ENCODE peak calls at places on chromosomes 2 and 18, in nine cellular contexts. One of them, this sample, is unnamed.

GRCh38 chr2:67877281-67877680 is 185.5 kb downstream of the C1D start:
- DNase-seq in sigmoid colon: no peak
- DNase-seq in transverse colon: no peak
- DNase-seq in HepG2: no peak
- DNase-seq in A549: no peak
- DNase-seq in suprapubic skin: no peak
- DNase-seq in stomach: no peak
- DNase-seq in ovary: no peak
- DNase-seq in K562: no peak
- DNase-seq in this sample: no peak

GRCh38 chr2:190682168-190682567 is 33.3 kb downstream of the NAB1 start:
- DNase-seq in A549: no peak
- DNase-seq in sigmoid colon: no peak
- DNase-seq in transverse colon: no peak
- DNase-seq in HepG2: no peak
- DNase-seq in stomach: no peak
- DNase-seq in ovary: no peak
- DNase-seq in K562: no peak
- DNase-seq in suprapubic skin: no peak
- DNase-seq in this sample: no peak

GRCh38 chr2:86360781-86361180 is 23.4 kb upstream of the REEP1 start:
- DNase-seq in suprapubic skin: no peak
- DNase-seq in transverse colon: no peak
- DNase-seq in ovary: no peak
- DNase-seq in A549: no peak
- DNase-seq in stomach: no peak
- DNase-seq in HepG2: no peak
- DNase-seq in sigmoid colon: no peak
- DNase-seq in K562: no peak
- DNase-seq in this sample: no peak

GRCh38 chr2:201257941-201258665 is 2.2 kb upstream of the CASP8 start:
- DNase-seq in transverse colon: peak; percentile 92
- DNase-seq in stomach: peak; percentile 74
- DNase-seq in sigmoid colon: peak; percentile 79
- DNase-seq in A549: peak; percentile 55
- DNase-seq in suprapubic skin: peak; percentile 86
- DNase-seq in ovary: peak; percentile 64
- DNase-seq in K562: peak; percentile 60
- DNase-seq in HepG2: peak; percentile 55
- DNase-seq in this sample: peak; percentile 60

GRCh38 chr2:164593959-164594358 is 27.3 kb downstream of the GRB14 start:
- DNase-seq in suprapubic skin: no peak
- DNase-seq in K562: no peak
- DNase-seq in HepG2: no peak
- DNase-seq in transverse colon: no peak
- DNase-seq in A549: no peak
- DNase-seq in sigmoid colon: no peak
- DNase-seq in stomach: no peak
- DNase-seq in ovary: no peak
- DNase-seq in this sample: no peak

GRCh38 chr2:108403494-108403893 is 25.7 kb downstream of the SULT1C4 start:
- DNase-seq in transverse colon: peak; percentile 13
- DNase-seq in suprapubic skin: no peak
- DNase-seq in sigmoid colon: no peak
- DNase-seq in stomach: no peak
- DNase-seq in HepG2: no peak
- DNase-seq in K562: no peak
- DNase-seq in ovary: no peak
- DNase-seq in A549: no peak
- DNase-seq in this sample: peak; percentile 13

GRCh38 chr2:68727698-68728375 is 6.8 kb upstream of the ARHGAP25 start:
- DNase-seq in K562: no peak
- DNase-seq in A549: no peak
- DNase-seq in ovary: no peak
- DNase-seq in suprapubic skin: no peak
- DNase-seq in sigmoid colon: no peak
- DNase-seq in HepG2: no peak
- DNase-seq in stomach: no peak
- DNase-seq in transverse colon: no peak
- DNase-seq in this sample: no peak

GRCh38 chr2:1750935-1751767 is 6.8 kb upstream of the PXDN start:
- DNase-seq in transverse colon: peak; percentile 65
- DNase-seq in K562: peak; percentile 42
- DNase-seq in A549: peak; percentile 72
- DNase-seq in ovary: peak; percentile 82
- DNase-seq in stomach: peak; percentile 50
- DNase-seq in suprapubic skin: no peak
- DNase-seq in sigmoid colon: peak; percentile 90
- DNase-seq in HepG2: peak; percentile 28
- DNase-seq in this sample: peak; percentile 67

GRCh38 chr2:36655456-36655855 is 41.1 kb upstream of the VIT start:
- DNase-seq in K562: no peak
- DNase-seq in A549: no peak
- DNase-seq in stomach: no peak
- DNase-seq in suprapubic skin: no peak
- DNase-seq in HepG2: no peak
- DNase-seq in sigmoid colon: no peak
- DNase-seq in transverse colon: no peak
- DNase-seq in ovary: no peak
- DNase-seq in this sample: no peak

GRCh38 chr2:160892204-160892603 is 268.0 kb upstream of the TANK start:
- DNase-seq in K562: no peak
- DNase-seq in HepG2: no peak
- DNase-seq in transverse colon: no peak
- DNase-seq in stomach: no peak
- DNase-seq in ovary: no peak
- DNase-seq in suprapubic skin: no peak
- DNase-seq in A549: no peak
- DNase-seq in sigmoid colon: no peak
- DNase-seq in this sample: no peak

GRCh38 chr2:226329180-226329579 is 470.4 kb downstream of the IRS1 start:
- DNase-seq in HepG2: no peak
- DNase-seq in stomach: no peak
- DNase-seq in transverse colon: no peak
- DNase-seq in K562: no peak
- DNase-seq in sigmoid colon: no peak
- DNase-seq in ovary: no peak
- DNase-seq in suprapubic skin: no peak
- DNase-seq in A549: no peak
- DNase-seq in this sample: no peak

GRCh38 chr2:62826141-62826540 is 120.6 kb downstream of the EHBP1 start:
- DNase-seq in transverse colon: no peak
- DNase-seq in A549: no peak
- DNase-seq in K562: no peak
- DNase-seq in suprapubic skin: no peak
- DNase-seq in HepG2: no peak
- DNase-seq in sigmoid colon: no peak
- DNase-seq in stomach: no peak
- DNase-seq in ovary: no peak
- DNase-seq in this sample: no peak

DNA sequence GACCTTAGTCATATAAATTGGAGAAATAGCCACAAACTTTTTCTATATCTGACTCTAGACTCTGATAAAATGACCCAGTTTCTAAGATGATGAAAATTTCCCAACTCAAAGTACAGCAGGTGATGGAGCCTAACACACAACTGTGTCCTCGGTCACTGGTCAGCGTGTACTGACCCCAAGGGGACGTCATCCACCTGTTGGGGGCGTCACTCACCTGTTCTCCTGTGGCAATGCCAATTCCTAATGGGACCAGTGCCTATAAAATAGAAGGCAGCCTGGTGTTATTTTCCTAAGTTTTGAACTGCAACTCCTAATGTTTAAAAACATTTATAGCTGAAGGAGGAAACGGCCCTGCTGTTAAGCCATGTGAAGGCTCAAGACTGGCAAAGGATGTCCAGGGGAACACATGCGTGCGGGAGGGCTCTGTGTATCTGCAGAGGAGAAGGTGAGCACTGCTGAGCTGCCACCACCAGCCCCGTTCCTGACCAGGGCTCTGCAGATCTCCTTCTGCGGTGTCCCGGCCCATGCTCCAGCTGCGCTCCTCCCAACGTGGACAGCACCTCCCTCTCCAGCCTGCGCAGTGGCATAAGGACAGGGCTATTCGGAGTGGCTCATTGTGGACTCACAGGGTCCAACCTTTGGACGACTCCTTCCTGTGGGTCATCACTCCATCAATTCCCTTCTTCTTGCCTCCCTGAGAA is 21.2 kb downstream of the TYMS start:
- DNase-seq in HepG2: no peak
- DNase-seq in transverse colon: no peak
- DNase-seq in sigmoid colon: no peak
- DNase-seq in K562: no peak
- DNase-seq in stomach: no peak
- DNase-seq in ovary: no peak
- DNase-seq in suprapubic skin: no peak
- DNase-seq in A549: no peak
- DNase-seq in this sample: no peak
- TF ChIP-seq POLR2A in HepG2: peak; percentile 26
- TF ChIP-seq POLR2A in transverse colon: no peak
- TF ChIP-seq POLR2A in sigmoid colon: no peak
- TF ChIP-seq POLR2A in K562: no peak
- TF ChIP-seq POLR2A in stomach: no peak
- TF ChIP-seq POLR2A in ovary: no peak
- TF ChIP-seq POLR2A in suprapubic skin: no peak
- TF ChIP-seq POLR2A in A549: no peak
- TF ChIP-seq POLR2A in this sample: no peak

DNA sequence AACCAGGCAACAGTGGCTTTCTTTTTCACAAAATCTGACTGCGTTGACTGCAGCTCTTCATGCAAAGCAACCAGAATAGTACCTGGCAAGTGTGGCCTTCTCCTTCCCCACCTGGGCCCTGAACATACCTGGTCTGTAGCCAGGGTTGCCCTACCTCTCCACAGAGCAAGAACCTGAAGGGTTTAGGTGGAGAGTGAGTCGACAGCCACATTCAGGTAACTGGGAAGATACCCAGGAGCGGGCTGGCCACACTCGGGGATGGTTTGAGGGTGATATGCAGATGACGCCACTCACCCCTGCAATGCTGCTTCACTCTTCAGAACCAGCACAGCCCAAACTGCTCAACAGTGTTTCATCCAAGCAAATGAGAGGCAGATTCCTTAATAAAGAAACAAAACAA is 117.3 kb downstream of the TTC32 start:
- DNase-seq in A549: no peak
- DNase-seq in ovary: no peak
- DNase-seq in sigmoid colon: no peak
- DNase-seq in HepG2: no peak
- DNase-seq in stomach: no peak
- DNase-seq in transverse colon: no peak
- DNase-seq in suprapubic skin: no peak
- DNase-seq in K562: no peak
- DNase-seq in this sample: no peak
- TF ChIP-seq EP300 in A549: no peak
- TF ChIP-seq EP300 in ovary: no peak
- TF ChIP-seq EP300 in sigmoid colon: no peak
- TF ChIP-seq EP300 in HepG2: no peak
- TF ChIP-seq EP300 in stomach: no peak
- TF ChIP-seq EP300 in transverse colon: no peak
- TF ChIP-seq EP300 in suprapubic skin: no peak
- TF ChIP-seq EP300 in K562: no peak
- TF ChIP-seq EP300 in this sample: no peak

DNA sequence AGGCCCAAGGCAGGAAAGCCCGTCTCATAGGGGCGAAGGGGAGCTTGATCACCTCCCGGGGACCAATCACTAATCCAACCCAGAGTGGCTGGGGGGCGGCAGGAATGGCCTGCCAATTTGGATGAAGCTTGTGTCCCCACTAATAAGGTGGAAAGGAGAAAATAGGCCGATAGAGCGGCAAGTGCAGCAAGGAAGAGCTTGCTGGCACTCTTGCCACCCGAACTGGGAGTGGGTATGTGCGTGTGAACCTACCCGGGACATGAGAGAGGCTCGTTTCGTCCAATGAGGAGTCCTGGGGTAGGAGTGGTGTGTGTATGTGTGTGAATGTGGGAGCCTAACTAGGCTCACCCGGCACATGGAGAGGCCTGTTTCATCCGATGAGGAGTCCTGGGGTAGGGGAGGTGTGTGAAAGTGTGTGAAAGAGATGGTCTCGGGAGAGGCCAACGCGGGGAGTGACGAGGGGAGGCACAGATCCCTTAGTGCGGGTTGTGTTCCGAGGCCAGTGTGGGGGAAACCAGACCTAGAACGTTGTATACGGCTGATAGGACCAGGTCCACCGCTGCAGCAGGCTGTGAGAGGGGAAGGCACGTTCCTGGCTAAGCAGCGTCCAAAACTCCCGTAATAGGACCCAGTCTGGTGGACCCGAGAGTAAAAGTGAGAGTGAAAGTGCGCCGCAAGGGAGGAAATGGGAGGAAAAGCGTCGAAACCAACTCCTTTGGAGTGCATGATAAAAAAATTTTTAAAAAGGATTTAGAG is 47.1 kb upstream of the SELENOI start:
- DNase-seq in stomach: peak; percentile 69
- DNase-seq in suprapubic skin: no peak
- DNase-seq in HepG2: peak; percentile 27
- DNase-seq in ovary: peak; percentile 60
- DNase-seq in K562: no peak
- DNase-seq in transverse colon: peak; percentile 23
- DNase-seq in sigmoid colon: peak; percentile 84
- DNase-seq in A549: no peak
- DNase-seq in this sample: peak; percentile 45
- TF ChIP-seq POLR2A in stomach: no peak
- TF ChIP-seq POLR2A in suprapubic skin: no peak
- TF ChIP-seq POLR2A in HepG2: no peak
- TF ChIP-seq POLR2A in ovary: peak; percentile 28
- TF ChIP-seq POLR2A in K562: no peak
- TF ChIP-seq POLR2A in transverse colon: no peak
- TF ChIP-seq POLR2A in sigmoid colon: no peak
- TF ChIP-seq POLR2A in A549: no peak
- TF ChIP-seq POLR2A in this sample: no peak

DNA sequence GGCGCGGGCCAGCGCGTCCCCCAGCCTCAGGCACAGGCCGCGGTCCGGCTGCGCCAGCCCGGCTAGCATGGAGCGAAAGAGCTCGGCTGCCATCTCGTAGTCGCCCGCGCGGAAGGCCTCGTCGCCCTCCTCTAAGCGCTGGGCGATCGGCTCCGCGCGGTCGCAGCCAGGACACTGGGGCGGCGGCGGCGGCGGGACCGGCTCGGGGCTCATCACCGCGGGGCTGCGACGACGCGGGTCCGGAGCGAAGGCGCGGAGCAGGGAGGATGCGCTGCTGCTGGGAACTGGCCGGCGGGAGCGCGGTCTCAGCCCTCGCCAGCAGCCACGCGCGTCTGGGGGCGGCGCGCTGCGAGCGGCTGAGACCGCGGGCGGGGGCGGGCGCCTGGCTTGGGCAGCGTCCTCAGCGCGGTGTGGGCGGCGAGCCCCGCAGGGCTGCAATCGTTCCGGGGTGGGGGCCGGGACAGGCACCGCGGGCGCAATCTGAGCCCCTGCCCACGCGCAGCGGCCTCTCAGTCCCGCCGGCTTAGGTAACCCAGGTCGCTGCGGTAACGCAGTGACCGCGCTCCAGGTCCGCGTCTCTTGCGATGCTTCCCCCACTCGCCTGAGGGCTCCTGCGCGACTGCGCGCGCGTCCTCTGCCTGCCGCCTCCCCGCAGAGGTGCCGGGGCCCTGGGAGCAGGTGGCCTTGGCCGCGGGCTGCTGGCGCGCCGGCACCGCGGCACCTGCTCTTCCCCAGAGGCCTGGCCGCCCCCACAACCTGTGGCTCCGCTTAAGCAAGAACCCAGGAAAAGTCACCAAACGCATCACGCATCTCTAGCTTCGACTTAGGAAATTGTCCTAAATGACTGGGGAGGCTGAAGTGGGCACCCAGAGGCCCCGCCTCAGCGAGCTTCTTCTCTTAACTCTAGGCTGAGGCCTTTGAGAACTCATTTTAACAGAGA is at the start of gene LONRF2:
- DNase-seq in ovary: peak; percentile 80
- DNase-seq in stomach: peak; percentile 52
- DNase-seq in transverse colon: no peak
- DNase-seq in sigmoid colon: no peak
- DNase-seq in A549: peak; percentile 44
- DNase-seq in HepG2: no peak
- DNase-seq in K562: peak; percentile 69
- DNase-seq in suprapubic skin: no peak
- DNase-seq in this sample: no peak
- TF ChIP-seq EP300 in ovary: no peak
- TF ChIP-seq EP300 in stomach: no peak
- TF ChIP-seq EP300 in transverse colon: no peak
- TF ChIP-seq EP300 in sigmoid colon: no peak
- TF ChIP-seq EP300 in A549: no peak
- TF ChIP-seq EP300 in HepG2: no peak
- TF ChIP-seq EP300 in K562: no peak
- TF ChIP-seq EP300 in suprapubic skin: no peak
- TF ChIP-seq EP300 in this sample: no peak